ENCODE peak calls at places on chromosome X, in four cellular contexts. A is K562, Y is H1, D is GM12878. R is an unnamed sample.

GRCh38 chrX:14801136-14801535 is 71.7 kb downstream of the FANCB start:
- DNase-seq in A (no peak), Y (no peak), D (no peak), R (no peak)

GRCh38 chrX:72460715-72461114 is 111.9 kb downstream of the HDAC8 start:
- DNase-seq in A (no peak), Y (no peak), D (no peak), R (no peak)

GRCh38 chrX:27976284-27976683 is 5.0 kb downstream of the DCAF8L1 start:
- DNase-seq in A (no peak), Y (no peak), D (no peak), R (no peak)

GRCh38 chrX:13085533-13085932 is 41.1 kb upstream of the FAM9C start:
- DNase-seq in A (no peak), Y (no peak), D (peak; percentile 74), R (no peak)

GRCh38 chrX:34956915-34957314 is 14.3 kb downstream of the FAM47B start:
- DNase-seq in A (no peak), Y (no peak), D (no peak), R (no peak)

GRCh38 chrX:80014141-80014940 is at the start of gene TBX22:
- DNase-seq in A (no peak), Y (no peak), D (no peak), R (no peak)

GRCh38 chrX:17697191-17697590 is 40.1 kb upstream of the SCML1 start:
- DNase-seq in A (no peak), Y (no peak), D (no peak), R (peak; percentile 56)

GRCh38 chrX:86148594-86148993 is 343 bp downstream of the DACH2 start:
- DNase-seq in A (no peak), Y (peak; percentile 51), D (no peak), R (no peak)

GRCh38 chrX:15903186-15903681 is 48.6 kb upstream of the AP1S2 start:
- DNase-seq in A (no peak), Y (no peak), D (peak; percentile 84), R (no peak)

GRCh38 chrX:15269618-15270521 is at the start of gene ASB9:
- DNase-seq in A (no peak), Y (peak; percentile 39), D (no peak), R (peak; percentile 78)

GRCh38 chrX:41421071-41421729 is 25.9 kb upstream of the NYX start:
- DNase-seq in A (no peak), Y (no peak), D (no peak), R (no peak)

GRCh38 chrX:48937065-48937907 is 18.5 kb upstream of the PIM2 start:
- DNase-seq in A (peak; percentile 66), Y (peak; percentile 52), D (peak; percentile 79), R (no peak)
- TF ChIP-seq CHD2 in A (no peak), Y (no peak), D (peak; percentile 84), R (no peak)

GRCh38 chrX:113275769-113276168 is 435.1 kb upstream of the AMOT start:
- DNase-seq in A (no peak), Y (no peak), D (no peak), R (no peak)
- TF ChIP-seq CREB1 in A (no peak), Y (no peak), D (no peak), R (no peak)

GRCh38 chrX:130173190-130173895 is 1.6 kb downstream of the RAB33A start:
- DNase-seq in A (peak; percentile 50), Y (no peak), D (peak; percentile 56), R (no peak)

GRCh38 chrX:130172127-130172834 is 519 bp downstream of the RAB33A start:
- DNase-seq in A (no peak), Y (peak; percentile 47), D (no peak), R (no peak)

GRCh38 chrX:130171446-130172126 is at the start of gene RAB33A:
- DNase-seq in A (no peak), Y (peak; percentile 57), D (no peak), R (no peak)

GRCh38 chrX:130174051-130174704 is 2.4 kb downstream of the RAB33A start:
- DNase-seq in A (peak; percentile 17), Y (no peak), D (no peak), R (no peak)

GRCh38 chrX:130170752-130171445 is 863 bp upstream of the RAB33A start:
- DNase-seq in A (no peak), Y (peak; percentile 71), D (peak; percentile 39), R (no peak)
- TF ChIP-seq CHD2 in A (no peak), Y (no peak), D (no peak), R (no peak)

GRCh38 chrX:10050481-10050880 is 83.3 kb downstream of the CLDN34 start:
- DNase-seq in A (no peak), Y (peak; percentile 50), D (no peak), R (no peak)
- TF ChIP-seq CREB1 in A (no peak), Y (no peak), D (no peak), R (no peak)

DNA sequence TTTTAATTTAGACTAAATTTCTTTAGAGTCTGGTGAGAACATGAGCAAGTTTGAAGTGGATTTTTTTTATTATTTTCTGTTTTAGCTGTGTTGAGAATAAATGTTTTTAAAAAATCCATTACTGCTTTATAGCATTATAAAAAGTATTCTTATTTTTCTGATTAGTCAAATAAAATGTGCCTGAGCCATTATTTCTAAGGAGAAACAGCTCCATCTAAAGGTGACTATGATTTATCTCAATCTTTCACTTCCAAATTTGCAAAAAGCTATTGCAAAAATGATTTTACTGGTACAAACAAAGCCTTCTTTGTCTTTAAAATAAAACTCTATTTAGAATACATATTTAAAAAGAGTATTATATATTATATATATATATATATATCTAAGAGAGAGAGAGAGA is 959.2 kb downstream of the FAM133A start:
- DNase-seq in A (no peak), Y (no peak), D (no peak), R (no peak)
- TF ChIP-seq CHD2 in A (no peak), Y (no peak), D (no peak), R (no peak)

DNA sequence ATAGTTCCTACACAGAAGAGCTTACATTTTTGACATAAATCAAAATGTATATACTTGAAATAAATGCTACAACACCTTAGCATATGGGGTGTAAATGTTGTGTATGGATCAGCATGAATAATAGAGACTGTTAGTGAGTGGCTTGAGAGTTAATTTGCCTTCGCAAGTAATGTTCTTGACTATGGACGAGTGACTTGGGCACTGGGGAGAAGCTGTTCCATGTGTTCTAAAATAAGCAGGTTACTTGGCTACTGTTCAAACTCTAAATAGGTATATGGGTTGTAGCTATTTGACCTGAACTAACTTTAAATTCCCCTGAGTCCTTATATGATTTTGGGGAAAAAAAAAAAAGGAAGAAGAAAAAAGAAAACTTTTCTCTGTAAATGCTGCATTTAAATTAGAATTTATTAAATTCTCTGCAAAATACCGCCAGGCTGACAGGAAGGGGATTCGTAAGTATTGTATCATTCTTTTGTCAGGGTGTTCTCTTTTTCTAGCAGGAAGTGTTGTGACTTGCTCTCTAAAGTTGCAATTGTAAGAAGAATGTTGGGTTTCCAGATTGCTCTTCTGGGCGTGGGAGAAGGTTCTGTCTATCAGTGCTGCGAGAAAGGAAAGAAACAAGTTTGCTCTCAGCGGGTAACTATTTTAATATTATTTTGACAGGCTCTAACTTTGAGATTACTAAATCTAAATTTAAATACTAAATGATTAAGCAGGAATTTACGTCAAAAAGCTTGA is 32.2 kb downstream of the PLS3 start:
- DNase-seq in A (no peak), Y (no peak), D (no peak), R (no peak)
- TF ChIP-seq CREB1 in A (no peak), Y (no peak), D (no peak), R (no peak)

GRCh38 chrX:42533761-42534160 is 244.2 kb downstream of the PPP1R2C start:
- DNase-seq in A (no peak), Y (no peak), D (no peak), R (no peak)

GRCh38 chrX:42536286-42536685 is 241.7 kb downstream of the PPP1R2C start:
- DNase-seq in A (no peak), Y (no peak), D (no peak), R (no peak)

GRCh38 chrX:42535233-42535632 is 242.7 kb downstream of the PPP1R2C start:
- DNase-seq in A (no peak), Y (no peak), D (no peak), R (no peak)

GRCh38 chrX:42540150-42540549 is 237.8 kb downstream of the PPP1R2C start:
- DNase-seq in A (no peak), Y (no peak), D (no peak), R (no peak)

DNA sequence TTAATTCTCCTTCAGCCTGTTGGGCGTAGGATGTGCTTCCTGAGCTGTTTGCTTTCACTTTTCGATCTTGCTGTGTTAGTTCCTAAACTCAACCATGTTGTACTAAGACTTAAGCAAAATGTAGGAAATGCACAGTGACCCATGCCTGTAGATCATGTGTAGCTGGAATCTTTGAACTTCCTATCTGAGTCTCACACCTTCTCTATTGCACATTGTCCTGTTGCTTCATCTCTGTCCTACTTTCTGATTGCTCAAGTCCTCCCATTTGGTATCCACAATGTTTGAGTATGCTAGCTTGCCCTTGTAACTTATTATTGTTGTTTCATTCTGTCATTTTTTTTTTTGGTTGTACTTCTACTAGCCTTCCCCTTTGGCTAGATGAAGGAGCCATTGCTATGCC is 239.6 kb downstream of the PPP1R2C start:
- DNase-seq in A (no peak), Y (no peak), D (no peak), R (peak; percentile 21)
- TF ChIP-seq CHD2 in A (no peak), Y (no peak), D (no peak), R (no peak)

GRCh38 chrX:24506082-24506481 is 41.0 kb downstream of the PDK3 start:
- DNase-seq in A (no peak), Y (no peak), D (peak; percentile 12), R (no peak)
- TF ChIP-seq CREB1 in A (no peak), Y (no peak), D (no peak), R (no peak)